ENCODE peak calls at places on chromosomes 1 and 21, in four cellular contexts. H, V, Z and S are unnamed samples.

GRCh38 chr1:25112400-25112799 is 119.9 kb downstream of the SYF2 start:
- DNase-seq in H (no peak), V (no peak), Z (no peak), S (no peak)

GRCh38 chr1:109498161-109498801 is 4.4 kb downstream of the CYB561D1 start:
- DNase-seq in H (no peak), V (no peak), Z (no peak), S (no peak)

GRCh38 chr1:225823811-225824261 is 13.9 kb downstream of the EPHX1 start:
- DNase-seq in H (no peak), V (no peak), Z (no peak), S (no peak)

GRCh38 chr1:67722292-67722944 is 37.4 kb downstream of the GADD45A start:
- DNase-seq in H (no peak), V (no peak), Z (no peak), S (no peak)

GRCh38 chr1:173101589-173101988 is 50.8 kb upstream of the TNFSF18 start:
- DNase-seq in H (no peak), V (no peak), Z (no peak), S (no peak)

GRCh38 chr21:46667191-46667734 is 31.8 kb downstream of the PRMT2 start:
- DNase-seq in H (no peak), V (no peak), Z (no peak), S (no peak)

GRCh38 chr1:147504801-147505303 is 36.4 kb upstream of the BCL9 start:
- DNase-seq in H (no peak), V (peak), Z (no peak), S (no peak)

GRCh38 chr1:178506669-178507068 is 6.2 kb upstream of the TEX35 start:
- DNase-seq in H (no peak), V (no peak), Z (no peak), S (no peak)

GRCh38 chr1:177082855-177083741 is 81.4 kb downstream of the ASTN1 start:
- DNase-seq in H (no peak), V (no peak), Z (peak), S (no peak)

GRCh38 chr1:6860401-6860800 is 75.1 kb downstream of the CAMTA1 start:
- DNase-seq in H (no peak), V (no peak), Z (no peak), S (no peak)

GRCh38 chr1:47405697-47406096 is 10.4 kb upstream of the FOXE3 start:
- DNase-seq in H (no peak), V (no peak), Z (no peak), S (no peak)

GRCh38 chr1:3355894-3356826 is 98.3 kb upstream of the ARHGEF16 start:
- DNase-seq in H (no peak), V (no peak), Z (no peak), S (no peak)

GRCh38 chr1:41053324-41053723 is 31.8 kb upstream of the SLFNL1 start:
- DNase-seq in H (no peak), V (no peak), Z (no peak), S (no peak)

GRCh38 chr1:10903421-10903820 is 107.0 kb upstream of the CASZ1 start:
- DNase-seq in H (no peak), V (no peak), Z (no peak), S (no peak)

GRCh38 chr1:19418503-19418971 is 66.8 kb downstream of the CAPZB start:
- DNase-seq in H (no peak), V (no peak), Z (peak), S (no peak)

GRCh38 chr1:164772635-164773034 is 213.7 kb downstream of the PBX1 start:
- DNase-seq in H (no peak), V (peak), Z (peak), S (peak)

GRCh38 chr1:231242516-231243198 is 1.6 kb downstream of the GNPAT start:
- DNase-seq in H (no peak), V (no peak), Z (no peak), S (no peak)

GRCh38 chr1:20199410-20199809 is 13.1 kb upstream of the PLA2G2C start:
- DNase-seq in H (no peak), V (no peak), Z (no peak), S (no peak)

GRCh38 chr21:35204850-35205564 is 155.9 kb upstream of the RUNX1 start:
- DNase-seq in H (peak), V (no peak), Z (peak), S (peak)

GRCh38 chr1:66334311-66334710 is 199.6 kb upstream of the SGIP1 start:
- DNase-seq in H (no peak), V (no peak), Z (no peak), S (no peak)

GRCh38 chr1:93847811-93848288 is 31.2 kb downstream of the DNTTIP2 start:
- DNase-seq in H (peak), V (no peak), Z (no peak), S (no peak)

GRCh38 chr1:115469703-115470476 is 131.8 kb upstream of the NGF start:
- DNase-seq in H (peak), V (no peak), Z (no peak), S (no peak)

GRCh38 chr21:34916446-34916845 is 132.7 kb downstream of the RUNX1 start:
- DNase-seq in H (no peak), V (no peak), Z (peak), S (peak)

GRCh38 chr1:55631508-55631907 is 416.3 kb upstream of the USP24 start:
- DNase-seq in H (no peak), V (no peak), Z (peak), S (no peak)

GRCh38 chr1:184791199-184791935 is 36.7 kb upstream of the EDEM3 start:
- DNase-seq in H (no peak), V (no peak), Z (no peak), S (peak)

GRCh38 chr1:233879841-233880240 is 24.6 kb upstream of the SLC35F3 start:
- DNase-seq in H (no peak), V (no peak), Z (peak), S (no peak)

GRCh38 chr21:31446206-31446900 is 102.3 kb upstream of the TIAM1 start:
- DNase-seq in H (no peak), V (no peak), Z (no peak), S (no peak)

GRCh38 chr1:47635111-47635510 is 197.3 kb downstream of the FOXD2 start:
- DNase-seq in H (no peak), V (no peak), Z (no peak), S (no peak)